ENCODE peak calls at places on chromosomes 7 and 10, in six cellular contexts. R is A549, E is T47D, N is naive B cell, W is kidney glomerular epithelial cell, I is GM23248. X is an unnamed sample.
A peak's percentile ranks its signal among the peaks of the same experiment; 100 is the strongest.

GRCh38 chr7:77576856-77577255 is 39.8 kb downstream of the PTPN12 start:
- DNase-seq in I (no peak), N (no peak), E (no peak), R (no peak), W (no peak), X (no peak)

GRCh38 chr10:78255796-78256638 is 222.4 kb downstream of the RPS24 start:
- DNase-seq in I (peak; percentile 99), E (peak; percentile 42), N (no peak), R (peak; percentile 90), W (peak; percentile 96), X (no peak)

GRCh38 chr10:99672884-99673283 is 13.6 kb downstream of the ENTPD7 start:
- DNase-seq in E (no peak), R (no peak), W (no peak), N (no peak), I (peak; percentile 64), X (no peak)

GRCh38 chr7:31788891-31789680 is 102.1 kb downstream of the PPP1R17 start:
- DNase-seq in W (no peak), N (no peak), E (no peak), I (peak; percentile 68), R (no peak), X (no peak)

GRCh38 chr7:150983893-150984368 is 5.8 kb upstream of the KCNH2 start:
- DNase-seq in R (no peak), I (peak; percentile 49), N (no peak), W (peak; percentile 47), E (peak; percentile 61), X (no peak)

GRCh38 chr10:104109908-104110662 is 11.9 kb upstream of the SFR1 start:
- DNase-seq in R (peak; percentile 62), E (no peak), N (no peak), W (peak; percentile 95), I (peak; percentile 88), X (no peak)

GRCh38 chr10:115335366-115335765 is 242.2 kb downstream of the ATRNL1 start:
- DNase-seq in W (peak; percentile 29), N (no peak), E (no peak), R (no peak), I (no peak), X (no peak)

GRCh38 chr10:73576890-73577591 is 14.1 kb downstream of the USP54 start:
- DNase-seq in I (peak; percentile 7), W (no peak), N (no peak), E (no peak), R (no peak), X (no peak)

GRCh38 chr10:33152146-33152545 is 182.3 kb downstream of the NRP1 start:
- DNase-seq in E (no peak), I (no peak), W (no peak), N (no peak), R (no peak), X (no peak)

GRCh38 chr10:65719790-65720189 is 1206.0 kb upstream of the LRRTM3 start:
- DNase-seq in N (no peak), R (no peak), E (no peak), W (no peak), I (no peak), X (no peak)

GRCh38 chr7:88102686-88103085 is 117.2 kb downstream of the SRI start:
- DNase-seq in R (no peak), W (no peak), E (no peak), N (no peak), I (no peak), X (no peak)

X was measured in NCI-H1930.